ENCODE peak calls at places on chromosomes 1 and 21, in four cellular contexts. U is transverse colon; R is cardiac muscle cell; C is CD4-positive, CD25-positive, alpha-beta regulatory T cell. G is an unnamed sample.

GRCh38 chr1:232462200-232462599 is 167.7 kb downstream of the SIPA1L2 start:
- DNase-seq in U (no peak), R (no peak), C (no peak), G (no peak)

GRCh38 chr1:214422137-214422671 is 129.2 kb downstream of the PTPN14 start:
- DNase-seq in U (no peak), R (no peak), C (no peak), G (no peak)

GRCh38 chr1:207362962-207363858 is 41.7 kb downstream of the CD55 start:
- DNase-seq in U (no peak), R (no peak), C (peak), G (no peak)

GRCh38 chr1:41738475-41738874 is 180.2 kb downstream of the HIVEP3 start:
- DNase-seq in U (no peak), R (no peak), C (no peak), G (no peak)

GRCh38 chr1:161827786-161828185 is 61.7 kb downstream of the ATF6 start:
- DNase-seq in U (no peak), R (peak), C (no peak), G (no peak)

GRCh38 chr1:248380854-248381253 is 5.3 kb downstream of the OR2T6 start:
- DNase-seq in U (no peak), R (no peak), C (no peak), G (no peak)

GRCh38 chr1:222631611-222632208 is 13.8 kb downstream of the MIA3 start:
- DNase-seq in U (no peak), R (no peak), C (no peak), G (no peak)

GRCh38 chr1:2198571-2198970 is 4.0 kb upstream of the FAAP20 start:
- DNase-seq in U (peak), R (no peak), C (no peak), G (no peak)

GRCh38 chr1:193083365-193084088 is 21.7 kb downstream of the GLRX2 start:
- DNase-seq in U (no peak), R (no peak), C (no peak), G (no peak)

GRCh38 chr1:186112280-186112679 is 262.8 kb downstream of the TPR start:
- DNase-seq in U (no peak), R (no peak), C (no peak), G (no peak)

GRCh38 chr1:208129057-208129456 is 115.1 kb downstream of the PLXNA2 start:
- DNase-seq in U (no peak), R (no peak), C (no peak), G (no peak)

GRCh38 chr1:32241011-32241763 is 5.8 kb upstream of the FAM167B start:
- DNase-seq in U (peak), R (peak), C (peak), G (no peak)

GRCh38 chr1:32240140-32240951 is 6.7 kb upstream of the FAM167B start:
- DNase-seq in U (peak), R (peak), C (peak), G (peak)

GRCh38 chr1:32242341-32242851 is 4.6 kb upstream of the FAM167B start:
- DNase-seq in U (peak), R (peak), C (no peak), G (no peak)

GRCh38 chr1:32239790-32240139 is 7.3 kb upstream of the FAM167B start:
- DNase-seq in U (peak), R (peak), C (no peak), G (no peak)

GRCh38 chr1:32239335-32239734 is 7.7 kb upstream of the FAM167B start:
- DNase-seq in U (peak), R (no peak), C (no peak), G (no peak)
- H3K4me3 ChIP-seq in U (no peak), R (peak), C (no peak), G (no peak)

GRCh38 chr1:12171206-12172041 is 4.6 kb downstream of the TNFRSF1B start:
- DNase-seq in U (no peak), R (no peak), C (peak), G (peak)

GRCh38 chr1:12173631-12174121 is 6.9 kb downstream of the TNFRSF1B start:
- DNase-seq in U (peak), R (no peak), C (peak), G (peak)

GRCh38 chr1:12174789-12175455 is 8.1 kb downstream of the TNFRSF1B start:
- DNase-seq in U (no peak), R (peak), C (no peak), G (no peak)

GRCh38 chr1:12172042-12172851 is 5.5 kb downstream of the TNFRSF1B start:
- DNase-seq in U (no peak), R (no peak), C (peak), G (peak)

GRCh38 chr1:12172959-12173358 is 6.2 kb downstream of the TNFRSF1B start:
- DNase-seq in U (no peak), R (no peak), C (no peak), G (no peak)
- H3K27ac ChIP-seq in U (peak), R (no peak), C (peak), G (peak)

GRCh38 chr21:26842976-26843911 is 2.0 kb downstream of the ADAMTS1 start:
- DNase-seq in U (peak), R (peak), C (peak), G (no peak)
- H3K4me3 ChIP-seq in U (peak), R (peak), C (no peak), G (peak)

GRCh38 chr21:34074283-34075098 is 1.1 kb downstream of the MRPS6 start:
- DNase-seq in U (no peak), R (peak), C (no peak), G (no peak)
- H3K27ac ChIP-seq in U (peak), R (peak), C (peak), G (peak)

GRCh38 chr1:64692911-64693310 is 52.0 kb upstream of the RAVER2 start:
- DNase-seq in U (no peak), R (no peak), C (no peak), G (no peak)
- H3K4me3 ChIP-seq in U (no peak), R (no peak), C (no peak), G (no peak)

GRCh38 chr1:155725142-155725541 is 36.3 kb downstream of the DAP3 start:
- DNase-seq in U (no peak), R (no peak), C (no peak), G (no peak)

GRCh38 chr1:155729031-155729898 is 40.4 kb downstream of the DAP3 start:
- DNase-seq in U (peak), R (peak), C (peak), G (no peak)
- H3K27ac ChIP-seq in U (no peak), R (no peak), C (no peak), G (no peak)

DNA sequence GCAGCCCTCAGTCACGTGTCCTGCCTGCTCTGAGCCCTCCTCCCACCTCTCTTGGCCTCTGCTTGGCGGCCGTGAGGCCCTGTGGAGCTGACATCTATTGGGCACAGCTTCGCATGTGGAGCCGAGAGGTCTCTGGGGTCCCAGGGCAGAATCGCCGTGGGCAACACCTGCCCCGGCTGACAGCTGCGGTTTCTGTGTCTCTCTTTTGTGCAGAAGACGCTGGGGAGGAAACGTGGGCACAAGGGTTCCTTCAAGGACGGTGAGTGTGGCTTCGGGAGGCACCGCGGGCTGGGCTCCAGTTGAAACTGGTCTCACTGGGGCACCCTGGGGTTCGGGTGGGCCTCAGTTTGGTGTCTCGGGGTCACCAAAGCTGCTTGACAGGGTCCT is 11.5 kb downstream of the ARHGEF16 start:
- DNase-seq in U (no peak), R (no peak), C (no peak), G (no peak)
- H3K4me3 ChIP-seq in U (no peak), R (no peak), C (no peak), G (no peak)

DNA sequence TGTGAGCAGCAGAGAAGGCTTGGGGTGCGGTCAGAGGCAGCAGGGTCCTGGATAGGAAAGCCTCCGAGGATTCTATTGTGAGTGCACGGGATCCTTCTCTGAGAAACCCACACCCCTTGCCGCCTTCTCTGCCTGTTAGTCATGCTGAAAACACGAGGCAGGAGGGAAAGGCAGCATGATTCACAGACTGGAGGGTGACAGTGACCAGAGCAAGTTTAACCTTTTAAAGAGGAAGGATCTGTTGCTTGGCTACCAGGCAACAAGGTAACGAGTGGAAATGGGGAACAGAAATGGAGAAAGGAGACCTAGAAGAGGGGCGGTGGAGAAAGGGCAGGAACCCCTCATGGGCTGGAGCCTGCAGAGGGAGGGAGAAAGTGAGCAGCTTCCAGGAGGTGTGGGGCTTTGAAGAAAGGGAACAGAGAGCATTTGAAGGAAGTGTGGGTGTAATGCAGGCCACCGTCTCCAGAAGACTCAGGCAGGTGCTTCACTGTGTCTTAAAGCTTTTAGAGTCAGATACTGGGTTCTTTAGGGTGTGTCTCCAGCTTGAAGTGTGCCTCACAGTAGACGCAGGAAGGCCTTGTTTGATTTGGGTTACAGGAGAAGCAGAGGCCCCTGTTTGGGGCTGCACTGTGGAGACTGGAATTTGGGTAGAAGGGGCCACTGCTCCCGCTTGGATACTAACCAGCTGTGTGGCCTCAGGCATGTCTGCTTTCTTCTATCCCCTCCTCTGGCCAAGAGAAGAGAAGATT is 19.1 kb downstream of the OPTC start:
- DNase-seq in U (peak), R (no peak), C (peak), G (no peak)
- H3K27ac ChIP-seq in U (peak), R (no peak), C (no peak), G (no peak)

DNA sequence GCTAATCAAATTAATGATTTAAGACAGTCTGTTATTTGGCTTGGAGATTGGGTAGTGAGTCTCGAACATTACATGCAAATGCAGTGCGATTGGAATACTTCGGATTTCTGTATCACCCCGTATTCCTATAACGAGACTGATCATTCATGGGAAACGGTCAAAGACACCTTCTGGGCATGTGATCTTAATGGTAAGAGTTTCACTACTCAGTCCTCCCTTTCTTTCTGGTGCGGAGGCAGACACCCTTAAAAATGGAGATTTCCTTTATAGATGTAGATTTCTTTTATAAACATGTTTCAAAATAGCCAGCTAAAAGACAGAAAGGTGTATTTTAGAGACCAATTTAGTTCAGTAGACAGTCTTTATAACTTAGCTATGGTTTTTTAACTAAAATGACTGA is 74.4 kb downstream of the HS2ST1 start:
- DNase-seq in U (no peak), R (no peak), C (no peak), G (no peak)
- H3K4me3 ChIP-seq in U (no peak), R (no peak), C (no peak), G (no peak)